ENCODE peak calls at places on chromosome 3, in ten cellular contexts. O is GM12878, D is ovary, W is body of pancreas, J is upper lobe of left lung, S is HCT116, V is uterus, R is IMR-90, T is tibial nerve, L is vagina. H is an unnamed sample. For H3K4me1, the result is how much of the 10 kb centered on the place peaks cover.

GRCh38 chr3:10417849-10418248 is 87.5 kb downstream of the ATP2B2 start:
- DNase-seq in O (no peak), D (no peak), W (no peak), J (no peak), S (peak), V (no peak), R (peak), T (no peak), L (no peak), H (no peak)

GRCh38 chr3:146374146-146374545 is 95.2 kb downstream of the PLSCR2 start:
- DNase-seq in O (no peak), D (no peak), W (no peak), J (no peak), S (no peak), V (no peak), R (peak), T (no peak), L (no peak), H (no peak)

GRCh38 chr3:133745981-133746721 is at the start of gene TF:
- DNase-seq in O (no peak), D (no peak), W (no peak), J (no peak), S (no peak), V (no peak), R (no peak), T (no peak), L (no peak), H (no peak)

GRCh38 chr3:115537669-115538068 is 85.6 kb upstream of the GAP43 start:
- DNase-seq in O (no peak), D (no peak), W (no peak), J (no peak), S (no peak), V (no peak), R (no peak), T (no peak), L (no peak), H (no peak)

GRCh38 chr3:111159391-111159790 is 87.8 kb downstream of the NECTIN3 start:
- DNase-seq in O (no peak), D (no peak), W (no peak), J (no peak), S (no peak), V (no peak), R (peak), T (no peak), L (no peak), H (no peak)

GRCh38 chr3:128280466-128281455 is 127.5 kb downstream of the EEFSEC start:
- DNase-seq in O (no peak), D (no peak), W (no peak), J (no peak), S (no peak), V (no peak), R (no peak), T (no peak), L (peak), H (no peak)

GRCh38 chr3:172129868-172130751 is 90.7 kb downstream of the FNDC3B start:
- DNase-seq in O (no peak), D (peak), W (peak), J (peak), S (peak), V (peak), R (peak), T (peak), L (no peak), H (peak)

GRCh38 chr3:127461286-127461685 is 129.2 kb downstream of the TPRA1 start:
- DNase-seq in O (no peak), D (no peak), W (no peak), J (no peak), S (no peak), V (no peak), R (no peak), T (no peak), L (no peak), H (no peak)

GRCh38 chr3:35950045-35950444 is 310.7 kb downstream of the ARPP21 start:
- DNase-seq in O (no peak), D (no peak), W (no peak), J (no peak), S (no peak), V (no peak), R (no peak), T (no peak), L (no peak), H (no peak)

GRCh38 chr3:171825222-171825828 is 15.0 kb upstream of the PLD1 start:
- DNase-seq in O (no peak), D (no peak), W (no peak), J (no peak), S (no peak), V (peak), R (peak), T (no peak), L (no peak), H (no peak)

GRCh38 chr3:150462108-150462507 is 54.0 kb downstream of the TSC22D2 start:
- DNase-seq in O (no peak), D (no peak), W (no peak), J (no peak), S (no peak), V (no peak), R (no peak), T (no peak), L (no peak), H (no peak)

GRCh38 chr3:124591699-124592098 is 138.6 kb upstream of the UMPS start:
- DNase-seq in O (no peak), D (no peak), W (no peak), J (no peak), S (no peak), V (no peak), R (no peak), T (no peak), L (no peak), H (no peak)
- H3K27ac ChIP-seq in O (no peak), D (no peak), W (no peak), J (no peak), S (no peak), V (no peak), R (no peak), T (no peak), L (no peak), H (no peak)

GRCh38 chr3:186075931-186076567 is 32.8 kb downstream of the ETV5 start:
- DNase-seq in O (no peak), D (no peak), W (no peak), J (no peak), S (no peak), V (no peak), R (no peak), T (no peak), L (no peak), H (no peak)
- TF ChIP-seq POLR2A in O (no peak), D (no peak), W (no peak), J (no peak), S (no peak), V (no peak), R (no peak), T (no peak), L (no peak), H (no peak)

GRCh38 chr3:13082677-13083076 is 9.4 kb upstream of the IQSEC1 start:
- DNase-seq in O (no peak), D (no peak), W (no peak), J (no peak), S (no peak), V (no peak), R (no peak), T (no peak), L (no peak), H (no peak)
- H3K4me1 ChIP-seq in O (under half), D (under half), W (under half), J (under half), S (under half), V (under half), R (under half), T (under half), L (under half), H (under half)

GRCh38 chr3:173732237-173732636 is 334.7 kb downstream of the NLGN1 start:
- DNase-seq in O (no peak), D (no peak), W (no peak), J (no peak), S (no peak), V (no peak), R (peak), T (no peak), L (no peak), H (no peak)
- H3K27ac ChIP-seq in O (no peak), D (no peak), W (no peak), J (no peak), S (no peak), V (no peak), R (no peak), T (no peak), L (no peak), H (no peak)

DNA sequence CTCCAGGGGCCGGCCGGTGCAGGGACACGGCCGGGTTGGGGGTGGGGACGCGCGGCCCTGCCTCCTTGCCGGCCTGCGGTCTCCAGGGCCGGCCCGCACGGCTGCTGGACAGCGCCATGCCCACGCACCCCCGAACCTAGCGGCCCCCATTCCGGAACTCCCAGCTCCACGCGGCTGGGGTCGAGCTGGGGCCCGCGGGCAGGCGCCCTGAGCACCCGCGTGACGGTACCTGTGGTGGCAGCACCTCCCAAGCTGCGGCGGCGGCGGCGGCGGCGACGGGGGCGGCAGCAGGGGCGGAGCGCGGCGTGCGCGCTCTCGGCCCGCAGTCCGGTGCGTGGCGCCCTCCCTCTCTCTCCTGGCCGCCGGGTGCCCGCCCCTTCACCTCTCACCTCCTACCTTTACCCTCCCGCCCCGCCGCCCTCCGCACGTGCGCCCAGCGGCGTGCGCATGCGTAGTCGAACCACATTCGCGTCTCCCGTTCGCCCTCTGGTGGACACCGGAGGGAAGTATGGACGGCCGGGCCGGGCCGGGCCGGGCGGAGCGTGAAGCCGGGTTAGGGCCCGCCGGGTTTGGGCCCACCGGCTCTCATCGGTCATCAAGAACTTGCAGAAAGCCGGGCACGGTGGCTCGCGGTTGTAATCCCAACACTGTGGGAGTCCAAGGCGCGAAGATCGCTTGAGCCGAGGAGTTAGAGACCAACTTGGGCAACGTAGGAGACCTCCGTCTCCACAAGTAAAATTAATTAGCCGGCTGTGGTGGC is at the start of gene SCAP:
- DNase-seq in O (peak), D (peak), W (peak), J (peak), S (peak), V (peak), R (peak), T (peak), L (no peak), H (peak)
- TF ChIP-seq POLR2A in O (peak), D (peak), W (peak), J (peak), S (peak), V (peak), R (no peak), T (no peak), L (no peak), H (peak)

DNA sequence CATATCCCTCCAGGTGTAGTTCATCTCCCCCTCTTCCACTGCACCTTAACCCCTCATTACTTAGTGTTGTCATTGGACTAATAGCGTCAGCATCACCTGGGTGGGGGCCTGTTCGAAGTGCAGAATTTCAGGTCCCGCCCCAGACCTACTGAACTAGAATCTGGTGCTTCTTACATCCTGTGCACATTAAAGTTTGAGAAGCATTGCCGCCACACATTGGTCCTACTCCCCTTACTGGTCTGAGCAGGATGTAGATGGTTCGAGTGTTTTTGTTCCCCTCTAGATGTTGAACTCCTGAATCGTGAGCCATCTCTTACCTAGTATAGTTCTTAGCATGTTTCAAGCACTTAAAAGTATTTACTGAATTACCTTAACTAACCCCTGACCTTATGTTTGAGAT is 13.2 kb downstream of the KLHL18 start:
- DNase-seq in O (no peak), D (no peak), W (no peak), J (no peak), S (no peak), V (no peak), R (no peak), T (no peak), L (no peak), H (peak)
- H3K4me1 ChIP-seq in O (under half), D (under half), W (under half), J (under half), S (under half), V (under half), R (under half), T (under half), L (under half), H (under half)

GRCh38 chr3:42192334-42193200 is 73.4 kb downstream of the CCK start:
- DNase-seq in O (peak), D (no peak), W (no peak), J (no peak), S (no peak), V (no peak), R (peak), T (no peak), L (no peak), H (no peak)

GRCh38 chr3:42198709-42199108 is 67.3 kb downstream of the CCK start:
- DNase-seq in O (no peak), D (no peak), W (no peak), J (peak), S (no peak), V (no peak), R (no peak), T (no peak), L (no peak), H (no peak)

GRCh38 chr3:42194943-42195510 is 71.0 kb downstream of the CCK start:
- DNase-seq in O (peak), D (no peak), W (no peak), J (no peak), S (no peak), V (no peak), R (no peak), T (no peak), L (no peak), H (no peak)

GRCh38 chr3:42191443-42191747 is 74.6 kb downstream of the CCK start:
- DNase-seq in O (no peak), D (no peak), W (no peak), J (no peak), S (no peak), V (no peak), R (no peak), T (no peak), L (no peak), H (no peak)

GRCh38 chr3:42195879-42196330 is 70.1 kb downstream of the CCK start:
- DNase-seq in O (peak), D (no peak), W (no peak), J (peak), S (no peak), V (no peak), R (peak), T (no peak), L (no peak), H (no peak)
- H3K27ac ChIP-seq in O (peak), D (no peak), W (no peak), J (no peak), S (no peak), V (no peak), R (no peak), T (no peak), L (no peak), H (no peak)

H was measured in adrenal gland.